ENCODE peak calls at places on chromosome 22, in five cellular contexts. One of them, this sample, is unnamed.

GRCh38 chr22:38964989-38965388 is 7.6 kb downstream of the APOBEC3A start:
- DNase-seq in GM12865: no peak
- DNase-seq in pancreas: no peak
- DNase-seq in fibroblast of pulmonary artery: no peak
- DNase-seq in endothelial cell: no peak
- DNase-seq in this sample: no peak

GRCh38 chr22:22407061-22407460 is 101.5 kb downstream of the ZNF280B start:
- DNase-seq in GM12865: no peak
- DNase-seq in pancreas: no peak
- DNase-seq in fibroblast of pulmonary artery: no peak
- DNase-seq in endothelial cell: no peak
- DNase-seq in this sample: no peak

GRCh38 chr22:27405672-27406388 is 395.7 kb downstream of the MN1 start:
- DNase-seq in GM12865: peak
- DNase-seq in pancreas: peak
- DNase-seq in fibroblast of pulmonary artery: peak
- DNase-seq in endothelial cell: peak
- DNase-seq in this sample: no peak

GRCh38 chr22:41482319-41482935 is 13.5 kb downstream of the ACO2 start:
- DNase-seq in GM12865: peak
- DNase-seq in pancreas: no peak
- DNase-seq in fibroblast of pulmonary artery: peak
- DNase-seq in endothelial cell: no peak
- DNase-seq in this sample: no peak

GRCh38 chr22:41481131-41481830 is 12.4 kb downstream of the ACO2 start:
- DNase-seq in GM12865: no peak
- DNase-seq in pancreas: no peak
- DNase-seq in fibroblast of pulmonary artery: peak
- DNase-seq in endothelial cell: no peak
- DNase-seq in this sample: no peak

GRCh38 chr22:20033045-20033706 is 12.3 kb downstream of the TANGO2 start:
- DNase-seq in GM12865: no peak
- DNase-seq in pancreas: peak
- DNase-seq in fibroblast of pulmonary artery: no peak
- DNase-seq in endothelial cell: no peak
- DNase-seq in this sample: no peak

GRCh38 chr22:40432167-40432566 is 61.8 kb downstream of the SGSM3 start:
- DNase-seq in GM12865: no peak
- DNase-seq in pancreas: no peak
- DNase-seq in fibroblast of pulmonary artery: no peak
- DNase-seq in endothelial cell: no peak
- DNase-seq in this sample: no peak

GRCh38 chr22:38566726-38567504 is 3.1 kb downstream of the DMC1 start:
- DNase-seq in GM12865: no peak
- DNase-seq in pancreas: no peak
- DNase-seq in fibroblast of pulmonary artery: no peak
- DNase-seq in endothelial cell: no peak
- DNase-seq in this sample: no peak

GRCh38 chr22:37906364-37907008 is 389 bp downstream of the MICALL1 start:
- DNase-seq in GM12865: peak
- DNase-seq in pancreas: peak
- DNase-seq in fibroblast of pulmonary artery: no peak
- DNase-seq in endothelial cell: no peak
- DNase-seq in this sample: peak

GRCh38 chr22:22571429-22571828 is 12.4 kb upstream of the PRAME start:
- DNase-seq in GM12865: no peak
- DNase-seq in pancreas: no peak
- DNase-seq in fibroblast of pulmonary artery: no peak
- DNase-seq in endothelial cell: no peak
- DNase-seq in this sample: no peak

GRCh38 chr22:41052661-41053490 is 39.5 kb upstream of the EP300 start:
- DNase-seq in GM12865: no peak
- DNase-seq in pancreas: no peak
- DNase-seq in fibroblast of pulmonary artery: peak
- DNase-seq in endothelial cell: no peak
- DNase-seq in this sample: no peak

GRCh38 chr22:31588970-31589675 is 72.9 kb downstream of the PISD start:
- DNase-seq in GM12865: no peak
- DNase-seq in pancreas: no peak
- DNase-seq in fibroblast of pulmonary artery: no peak
- DNase-seq in endothelial cell: no peak
- DNase-seq in this sample: no peak

GRCh38 chr22:22558071-22558971 is 744 bp downstream of the PRAME start:
- DNase-seq in GM12865: no peak
- DNase-seq in pancreas: no peak
- DNase-seq in fibroblast of pulmonary artery: no peak
- DNase-seq in endothelial cell: no peak
- DNase-seq in this sample: no peak

GRCh38 chr22:24460418-24461089 is 33.2 kb downstream of the ADORA2A start:
- DNase-seq in GM12865: peak
- DNase-seq in pancreas: no peak
- DNase-seq in fibroblast of pulmonary artery: no peak
- DNase-seq in endothelial cell: no peak
- DNase-seq in this sample: no peak

GRCh38 chr22:27207907-27208306 is 550.5 kb downstream of the MIAT start:
- DNase-seq in GM12865: no peak
- DNase-seq in pancreas: no peak
- DNase-seq in fibroblast of pulmonary artery: peak
- DNase-seq in endothelial cell: no peak
- DNase-seq in this sample: no peak

GRCh38 chr22:28268176-28268575 is 349.1 kb upstream of the PITPNB start:
- DNase-seq in GM12865: no peak
- DNase-seq in pancreas: no peak
- DNase-seq in fibroblast of pulmonary artery: no peak
- DNase-seq in endothelial cell: no peak
- DNase-seq in this sample: no peak

GRCh38 chr22:30253205-30253852 is 6.8 kb upstream of the LIF start:
- DNase-seq in GM12865: no peak
- DNase-seq in pancreas: peak
- DNase-seq in fibroblast of pulmonary artery: peak
- DNase-seq in endothelial cell: no peak
- DNase-seq in this sample: no peak

GRCh38 chr22:19962909-19963806 is 21.5 kb upstream of the TXNRD2 start:
- DNase-seq in GM12865: no peak
- DNase-seq in pancreas: peak
- DNase-seq in fibroblast of pulmonary artery: peak
- DNase-seq in endothelial cell: no peak
- DNase-seq in this sample: no peak

GRCh38 chr22:33770723-33771122 is 149.6 kb downstream of the LARGE1 start:
- DNase-seq in GM12865: no peak
- DNase-seq in pancreas: no peak
- DNase-seq in fibroblast of pulmonary artery: no peak
- DNase-seq in endothelial cell: no peak
- DNase-seq in this sample: no peak

GRCh38 chr22:30640361-30640760 is 4.8 kb downstream of the SLC35E4 start:
- DNase-seq in GM12865: no peak
- DNase-seq in pancreas: no peak
- DNase-seq in fibroblast of pulmonary artery: no peak
- DNase-seq in endothelial cell: no peak
- DNase-seq in this sample: no peak

GRCh38 chr22:49701380-49702067 is 126.1 kb downstream of the BRD1 start:
- DNase-seq in GM12865: no peak
- DNase-seq in pancreas: no peak
- DNase-seq in fibroblast of pulmonary artery: no peak
- DNase-seq in endothelial cell: no peak
- DNase-seq in this sample: no peak
- TF ChIP-seq CTCF in GM12865: peak
- TF ChIP-seq CTCF in pancreas: no peak
- TF ChIP-seq CTCF in fibroblast of pulmonary artery: peak
- TF ChIP-seq CTCF in endothelial cell: peak
- TF ChIP-seq CTCF in this sample: no peak

GRCh38 chr22:42608481-42609361 is 6.0 kb downstream of the POLDIP3 start:
- DNase-seq in GM12865: no peak
- DNase-seq in pancreas: no peak
- DNase-seq in fibroblast of pulmonary artery: peak
- DNase-seq in endothelial cell: no peak
- DNase-seq in this sample: no peak

GRCh38 chr22:42601879-42602465 is 12.7 kb downstream of the POLDIP3 start:
- DNase-seq in GM12865: no peak
- DNase-seq in pancreas: no peak
- DNase-seq in fibroblast of pulmonary artery: no peak
- DNase-seq in endothelial cell: no peak
- DNase-seq in this sample: no peak

GRCh38 chr22:42602470-42602869 is 12.2 kb downstream of the POLDIP3 start:
- DNase-seq in GM12865: no peak
- DNase-seq in pancreas: no peak
- DNase-seq in fibroblast of pulmonary artery: no peak
- DNase-seq in endothelial cell: no peak
- DNase-seq in this sample: no peak

GRCh38 chr22:42604403-42604802 is 10.3 kb downstream of the POLDIP3 start:
- DNase-seq in GM12865: no peak
- DNase-seq in pancreas: peak
- DNase-seq in fibroblast of pulmonary artery: peak
- DNase-seq in endothelial cell: no peak
- DNase-seq in this sample: no peak

DNA sequence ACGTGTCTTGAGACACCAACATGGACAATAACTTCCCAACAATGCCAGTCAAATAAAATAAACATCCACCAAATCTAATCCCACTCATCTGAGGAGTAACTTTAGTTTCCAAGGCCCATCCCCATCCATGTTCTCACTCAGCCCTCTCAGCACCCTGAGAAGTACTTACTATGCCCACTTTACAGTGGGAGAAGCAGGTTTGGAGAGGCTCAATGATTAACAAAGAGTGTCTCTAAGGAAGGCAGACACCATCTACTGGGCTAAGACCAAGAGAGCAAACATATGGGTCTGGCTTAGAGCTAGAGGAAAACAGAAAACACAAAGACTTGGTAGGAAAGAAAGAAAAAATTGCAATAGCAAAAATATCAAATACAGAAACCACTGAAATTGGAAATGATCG is 11.3 kb downstream of the POLDIP3 start:
- DNase-seq in GM12865: no peak
- DNase-seq in pancreas: no peak
- DNase-seq in fibroblast of pulmonary artery: no peak
- DNase-seq in endothelial cell: no peak
- DNase-seq in this sample: no peak
- TF ChIP-seq CTCF in GM12865: no peak
- TF ChIP-seq CTCF in pancreas: no peak
- TF ChIP-seq CTCF in fibroblast of pulmonary artery: no peak
- TF ChIP-seq CTCF in endothelial cell: no peak
- TF ChIP-seq CTCF in this sample: no peak

GRCh38 chr22:45911601-45912271 is 65.2 kb downstream of the WNT7B start:
- DNase-seq in GM12865: no peak
- DNase-seq in pancreas: peak
- DNase-seq in fibroblast of pulmonary artery: peak
- DNase-seq in endothelial cell: no peak
- DNase-seq in this sample: no peak
- TF ChIP-seq CTCF in GM12865: no peak
- TF ChIP-seq CTCF in pancreas: no peak
- TF ChIP-seq CTCF in fibroblast of pulmonary artery: no peak
- TF ChIP-seq CTCF in endothelial cell: no peak
- TF ChIP-seq CTCF in this sample: no peak

GRCh38 chr22:49553076-49553475 is 274.6 kb downstream of the BRD1 start:
- DNase-seq in GM12865: no peak
- DNase-seq in pancreas: no peak
- DNase-seq in fibroblast of pulmonary artery: no peak
- DNase-seq in endothelial cell: no peak
- DNase-seq in this sample: no peak
- TF ChIP-seq CTCF in GM12865: no peak
- TF ChIP-seq CTCF in pancreas: no peak
- TF ChIP-seq CTCF in fibroblast of pulmonary artery: no peak
- TF ChIP-seq CTCF in endothelial cell: no peak
- TF ChIP-seq CTCF in this sample: no peak

GRCh38 chr22:17239156-17239701 is 20.0 kb upstream of the ADA2 start:
- DNase-seq in GM12865: no peak
- DNase-seq in pancreas: no peak
- DNase-seq in fibroblast of pulmonary artery: no peak
- DNase-seq in endothelial cell: no peak
- DNase-seq in this sample: no peak
- TF ChIP-seq CTCF in GM12865: no peak
- TF ChIP-seq CTCF in pancreas: no peak
- TF ChIP-seq CTCF in fibroblast of pulmonary artery: no peak
- TF ChIP-seq CTCF in endothelial cell: no peak
- TF ChIP-seq CTCF in this sample: no peak

GRCh38 chr22:42701694-42702093 is 19.0 kb downstream of the A4GALT start:
- DNase-seq in GM12865: no peak
- DNase-seq in pancreas: no peak
- DNase-seq in fibroblast of pulmonary artery: no peak
- DNase-seq in endothelial cell: no peak
- DNase-seq in this sample: no peak

GRCh38 chr22:42700355-42700754 is 20.3 kb downstream of the A4GALT start:
- DNase-seq in GM12865: no peak
- DNase-seq in pancreas: no peak
- DNase-seq in fibroblast of pulmonary artery: no peak
- DNase-seq in endothelial cell: no peak
- DNase-seq in this sample: no peak

GRCh38 chr22:42704896-42705295 is 15.8 kb downstream of the A4GALT start:
- DNase-seq in GM12865: no peak
- DNase-seq in pancreas: no peak
- DNase-seq in fibroblast of pulmonary artery: no peak
- DNase-seq in endothelial cell: no peak
- DNase-seq in this sample: no peak

GRCh38 chr22:42700901-42701300 is 19.8 kb downstream of the A4GALT start:
- DNase-seq in GM12865: no peak
- DNase-seq in pancreas: no peak
- DNase-seq in fibroblast of pulmonary artery: no peak
- DNase-seq in endothelial cell: no peak
- DNase-seq in this sample: no peak

DNA sequence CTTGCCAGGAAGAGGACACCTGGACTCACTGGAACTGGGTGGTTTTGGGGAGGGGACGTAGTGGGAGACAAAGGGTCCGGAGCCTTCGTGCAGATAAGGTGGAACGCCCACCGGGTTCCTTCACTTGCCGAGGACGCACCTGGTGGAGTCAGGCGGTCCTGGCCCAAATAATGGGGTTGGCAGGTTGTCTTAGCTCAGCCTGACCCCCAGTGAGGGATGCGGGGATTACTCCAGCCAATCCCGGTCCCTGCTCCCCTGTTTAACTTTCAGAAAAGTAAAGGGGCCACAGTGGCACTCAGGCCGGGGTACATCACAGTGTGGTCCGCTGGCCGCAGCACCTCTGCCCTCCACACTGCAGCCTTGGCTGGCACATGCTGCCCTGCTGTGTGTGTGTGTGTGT is 18.0 kb downstream of the A4GALT start:
- DNase-seq in GM12865: no peak
- DNase-seq in pancreas: no peak
- DNase-seq in fibroblast of pulmonary artery: no peak
- DNase-seq in endothelial cell: no peak
- DNase-seq in this sample: no peak
- TF ChIP-seq CTCF in GM12865: no peak
- TF ChIP-seq CTCF in pancreas: no peak
- TF ChIP-seq CTCF in fibroblast of pulmonary artery: no peak
- TF ChIP-seq CTCF in endothelial cell: no peak
- TF ChIP-seq CTCF in this sample: no peak

DNA sequence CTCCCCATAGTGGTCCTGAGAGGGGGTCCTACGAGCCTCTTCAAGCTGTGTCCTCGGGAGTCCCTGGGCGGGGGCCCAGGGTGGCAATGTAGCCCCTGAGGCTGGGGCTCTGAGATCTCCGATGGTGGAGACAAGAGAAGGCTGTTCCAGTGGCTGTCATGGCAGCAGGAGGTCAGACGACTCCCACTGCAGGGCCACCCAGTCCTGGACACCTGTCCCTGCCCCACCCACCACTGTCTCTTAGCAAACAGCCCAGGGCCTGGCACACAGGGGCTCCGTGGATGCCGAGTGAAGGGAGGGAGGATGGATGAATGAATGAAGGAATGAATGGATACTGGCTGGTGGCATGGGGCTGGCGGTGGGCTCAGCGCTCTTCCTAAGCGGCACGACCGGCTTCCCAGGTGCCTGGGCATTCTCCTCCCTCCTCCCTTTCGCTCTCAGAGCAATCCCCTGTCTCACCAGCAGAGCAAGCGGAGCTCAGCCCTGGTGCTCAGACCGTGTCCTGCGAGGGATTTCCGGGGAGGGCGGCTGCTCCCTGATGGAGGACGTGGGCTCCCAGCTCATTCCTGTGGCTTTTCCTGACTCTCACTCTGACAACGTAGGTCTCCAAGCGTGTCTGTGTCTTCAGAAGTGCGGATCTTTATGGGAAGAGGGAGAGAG is 1272.7 kb downstream of the BRD1 start:
- DNase-seq in GM12865: no peak
- DNase-seq in pancreas: peak
- DNase-seq in fibroblast of pulmonary artery: no peak
- DNase-seq in endothelial cell: peak
- DNase-seq in this sample: no peak
- TF ChIP-seq CTCF in GM12865: no peak
- TF ChIP-seq CTCF in pancreas: no peak
- TF ChIP-seq CTCF in fibroblast of pulmonary artery: no peak
- TF ChIP-seq CTCF in endothelial cell: no peak
- TF ChIP-seq CTCF in this sample: no peak